ENCODE peak calls at places on chromosomes 12 and 14, in four cellular contexts. One of them, this sample, is unnamed.
A peak's percentile ranks its signal among the peaks of the same experiment; 100 is the strongest.

GRCh38 chr12:60035835-60036234 is 440.0 kb downstream of the SLC16A7 start:
- DNase-seq in IMR-90: peak; percentile 27
- DNase-seq in upper lobe of left lung: no peak
- DNase-seq in WTC11: no peak
- DNase-seq in this sample: no peak

GRCh38 chr12:88163371-88163770 is 21.3 kb downstream of the TMTC3 start:
- DNase-seq in IMR-90: no peak
- DNase-seq in upper lobe of left lung: no peak
- DNase-seq in WTC11: no peak
- DNase-seq in this sample: no peak

GRCh38 chr14:45201908-45202307 is 51.1 kb downstream of the MIS18BP1 start:
- DNase-seq in IMR-90: no peak
- DNase-seq in upper lobe of left lung: no peak
- DNase-seq in WTC11: peak; percentile 33
- DNase-seq in this sample: no peak

GRCh38 chr14:56886471-56887062 is 76.3 kb upstream of the OTX2 start:
- DNase-seq in IMR-90: no peak
- DNase-seq in upper lobe of left lung: no peak
- DNase-seq in WTC11: no peak
- DNase-seq in this sample: no peak

GRCh38 chr12:104694711-104695110 is 238.0 kb downstream of the CHST11 start:
- DNase-seq in IMR-90: no peak
- DNase-seq in upper lobe of left lung: no peak
- DNase-seq in WTC11: no peak
- DNase-seq in this sample: no peak

GRCh38 chr12:100254876-100255275 is 12.0 kb downstream of the DEPDC4 start:
- DNase-seq in IMR-90: no peak
- DNase-seq in upper lobe of left lung: no peak
- DNase-seq in WTC11: no peak
- DNase-seq in this sample: no peak

GRCh38 chr14:24513009-24513408 is 4.9 kb upstream of the CMA1 start:
- DNase-seq in IMR-90: no peak
- DNase-seq in upper lobe of left lung: no peak
- DNase-seq in WTC11: peak; percentile 39
- DNase-seq in this sample: no peak

GRCh38 chr14:53670701-53671100 is 285.9 kb downstream of the BMP4 start:
- DNase-seq in IMR-90: peak; percentile 89
- DNase-seq in upper lobe of left lung: no peak
- DNase-seq in WTC11: no peak
- DNase-seq in this sample: no peak

GRCh38 chr14:80213602-80214001 is 2.3 kb upstream of the DIO2 start:
- DNase-seq in IMR-90: peak; percentile 59
- DNase-seq in upper lobe of left lung: no peak
- DNase-seq in WTC11: peak; percentile 41
- DNase-seq in this sample: no peak

GRCh38 chr12:10720974-10721565 is 2.1 kb downstream of the YBX3 start:
- DNase-seq in IMR-90: no peak
- DNase-seq in upper lobe of left lung: no peak
- DNase-seq in WTC11: no peak
- DNase-seq in this sample: no peak

GRCh38 chr12:120474092-120474960 is 4.8 kb upstream of the SRSF9 start:
- DNase-seq in IMR-90: peak; percentile 80
- DNase-seq in upper lobe of left lung: no peak
- DNase-seq in WTC11: no peak
- DNase-seq in this sample: peak; percentile 41

GRCh38 chr12:98983647-98984046 is 338.6 kb downstream of the APAF1 start:
- DNase-seq in IMR-90: no peak
- DNase-seq in upper lobe of left lung: no peak
- DNase-seq in WTC11: no peak
- DNase-seq in this sample: no peak

GRCh38 chr12:4978737-4979136 is 64.9 kb upstream of the KCNA5 start:
- DNase-seq in IMR-90: no peak
- DNase-seq in upper lobe of left lung: no peak
- DNase-seq in WTC11: no peak
- DNase-seq in this sample: no peak

GRCh38 chr12:30973171-30973570 is 46.6 kb downstream of the TSPAN11 start:
- DNase-seq in IMR-90: no peak
- DNase-seq in upper lobe of left lung: no peak
- DNase-seq in WTC11: no peak
- DNase-seq in this sample: no peak

GRCh38 chr14:38016497-38016896 is 191.2 kb upstream of the SSTR1 start:
- DNase-seq in IMR-90: no peak
- DNase-seq in upper lobe of left lung: no peak
- DNase-seq in WTC11: no peak
- DNase-seq in this sample: no peak

GRCh38 chr14:76729953-76730505 is 31.2 kb upstream of the VASH1 start:
- DNase-seq in IMR-90: no peak
- DNase-seq in upper lobe of left lung: no peak
- DNase-seq in WTC11: no peak
- DNase-seq in this sample: no peak

GRCh38 chr14:39912192-39913100 is 480.2 kb upstream of the FBXO33 start:
- DNase-seq in IMR-90: no peak
- DNase-seq in upper lobe of left lung: no peak
- DNase-seq in WTC11: no peak
- DNase-seq in this sample: no peak

GRCh38 chr14:34650786-34651584 is 21.0 kb upstream of the SNX6 start:
- DNase-seq in IMR-90: peak; percentile 100
- DNase-seq in upper lobe of left lung: no peak
- DNase-seq in WTC11: no peak
- DNase-seq in this sample: no peak

GRCh38 chr14:101475468-101476257 is 85.6 kb upstream of the DIO3 start:
- DNase-seq in IMR-90: peak; percentile 81
- DNase-seq in upper lobe of left lung: peak; percentile 76
- DNase-seq in WTC11: no peak
- DNase-seq in this sample: peak; percentile 29

GRCh38 chr14:86799244-86799647 is 1193.7 kb downstream of the GALC start:
- DNase-seq in IMR-90: peak; percentile 98
- DNase-seq in upper lobe of left lung: no peak
- DNase-seq in WTC11: no peak
- DNase-seq in this sample: no peak

GRCh38 chr12:90543841-90544240 is 411.1 kb downstream of the CCER1 start:
- DNase-seq in IMR-90: peak; percentile 66
- DNase-seq in upper lobe of left lung: no peak
- DNase-seq in WTC11: no peak
- DNase-seq in this sample: no peak

GRCh38 chr14:77603654-77604270 is 12.7 kb downstream of the SPTLC2 start:
- DNase-seq in IMR-90: no peak
- DNase-seq in upper lobe of left lung: no peak
- DNase-seq in WTC11: no peak
- DNase-seq in this sample: no peak

GRCh38 chr12:112806721-112807120 is 15.2 kb downstream of the RPH3A start:
- DNase-seq in IMR-90: no peak
- DNase-seq in upper lobe of left lung: no peak
- DNase-seq in WTC11: no peak
- DNase-seq in this sample: no peak

GRCh38 chr12:15928870-15929571 is 17.9 kb downstream of the DERA start:
- DNase-seq in IMR-90: no peak
- DNase-seq in upper lobe of left lung: no peak
- DNase-seq in WTC11: no peak
- DNase-seq in this sample: no peak

GRCh38 chr12:68972570-68972969 is 39.6 kb upstream of the CPM start:
- DNase-seq in IMR-90: no peak
- DNase-seq in upper lobe of left lung: no peak
- DNase-seq in WTC11: no peak
- DNase-seq in this sample: no peak

GRCh38 chr12:123264642-123265041 is 7.0 kb downstream of the CDK2AP1 start:
- DNase-seq in IMR-90: no peak
- DNase-seq in upper lobe of left lung: no peak
- DNase-seq in WTC11: peak; percentile 62
- DNase-seq in this sample: no peak

GRCh38 chr14:91341331-91342242 is 76.0 kb downstream of the CCDC88C start:
- DNase-seq in IMR-90: no peak
- DNase-seq in upper lobe of left lung: no peak
- DNase-seq in WTC11: no peak
- DNase-seq in this sample: no peak

GRCh38 chr14:69044965-69045555 is 66.0 kb upstream of the ACTN1 start:
- DNase-seq in IMR-90: peak; percentile 91
- DNase-seq in upper lobe of left lung: no peak
- DNase-seq in WTC11: no peak
- DNase-seq in this sample: no peak

GRCh38 chr14:23562822-23563472 is 4.6 kb downstream of the AP1G2 start:
- DNase-seq in IMR-90: peak; percentile 40
- DNase-seq in upper lobe of left lung: no peak
- DNase-seq in WTC11: peak; percentile 86
- DNase-seq in this sample: peak; percentile 71

GRCh38 chr12:49059385-49060232 is 985 bp downstream of the KMT2D start:
- DNase-seq in IMR-90: no peak
- DNase-seq in upper lobe of left lung: peak; percentile 92
- DNase-seq in WTC11: peak; percentile 54
- DNase-seq in this sample: no peak

GRCh38 chr12:106760184-106760531 is 14.3 kb upstream of the RIC8B start:
- DNase-seq in IMR-90: peak; percentile 15
- DNase-seq in upper lobe of left lung: no peak
- DNase-seq in WTC11: peak; percentile 36
- DNase-seq in this sample: no peak

GRCh38 chr14:58055497-58055896 is 96.5 kb downstream of the ARMH4 start:
- DNase-seq in IMR-90: no peak
- DNase-seq in upper lobe of left lung: no peak
- DNase-seq in WTC11: no peak
- DNase-seq in this sample: no peak

GRCh38 chr12:50842637-50843493 is at the start of gene TMPRSS12:
- DNase-seq in IMR-90: no peak
- DNase-seq in upper lobe of left lung: peak; percentile 86
- DNase-seq in WTC11: peak; percentile 85
- DNase-seq in this sample: peak; percentile 23

GRCh38 chr12:20696181-20696580 is 1.0 kb downstream of the SLCO1C1 start:
- DNase-seq in IMR-90: no peak
- DNase-seq in upper lobe of left lung: no peak
- DNase-seq in WTC11: no peak
- DNase-seq in this sample: no peak

DNA sequence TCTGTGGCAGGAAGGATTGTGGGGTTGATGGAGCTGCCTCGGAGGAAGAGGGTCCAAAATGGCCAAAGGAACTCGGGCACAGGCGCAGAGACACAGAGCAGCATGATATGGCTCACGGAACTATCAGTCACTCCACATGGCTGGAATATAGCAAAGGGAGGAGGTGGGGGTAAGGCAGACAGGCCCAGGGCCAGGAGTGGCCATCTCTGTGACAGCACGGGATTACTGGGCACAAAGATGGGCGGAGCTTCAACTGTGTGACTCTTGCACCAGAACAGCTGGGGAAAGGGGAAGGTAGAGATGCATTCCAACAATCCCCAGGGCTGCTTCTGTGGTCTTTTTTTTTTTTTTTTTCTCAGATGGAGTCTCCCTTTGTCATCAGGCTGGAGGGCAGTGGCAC is 24.8 kb upstream of the EML1 start:
- DNase-seq in IMR-90: no peak
- DNase-seq in upper lobe of left lung: no peak
- DNase-seq in WTC11: no peak
- DNase-seq in this sample: no peak
- TF ChIP-seq CTCF in IMR-90: no peak
- TF ChIP-seq CTCF in upper lobe of left lung: no peak
- TF ChIP-seq CTCF in WTC11: no peak
- TF ChIP-seq CTCF in this sample: no peak

GRCh38 chr14:51131516-51131915 is 36.6 kb upstream of the TRIM9 start:
- DNase-seq in IMR-90: no peak
- DNase-seq in upper lobe of left lung: no peak
- DNase-seq in WTC11: no peak
- DNase-seq in this sample: no peak

GRCh38 chr14:51129130-51129529 is 34.2 kb upstream of the TRIM9 start:
- DNase-seq in IMR-90: no peak
- DNase-seq in upper lobe of left lung: no peak
- DNase-seq in WTC11: no peak
- DNase-seq in this sample: no peak
- TF ChIP-seq CTCF in IMR-90: no peak
- TF ChIP-seq CTCF in upper lobe of left lung: no peak
- TF ChIP-seq CTCF in WTC11: no peak
- TF ChIP-seq CTCF in this sample: no peak

GRCh38 chr12:75525263-75525662 is 13.9 kb upstream of the KRR1 start:
- DNase-seq in IMR-90: peak; percentile 36
- DNase-seq in upper lobe of left lung: no peak
- DNase-seq in WTC11: no peak
- DNase-seq in this sample: no peak
- TF ChIP-seq CTCF in IMR-90: peak; percentile 57
- TF ChIP-seq CTCF in upper lobe of left lung: no peak
- TF ChIP-seq CTCF in WTC11: no peak
- TF ChIP-seq CTCF in this sample: no peak

DNA sequence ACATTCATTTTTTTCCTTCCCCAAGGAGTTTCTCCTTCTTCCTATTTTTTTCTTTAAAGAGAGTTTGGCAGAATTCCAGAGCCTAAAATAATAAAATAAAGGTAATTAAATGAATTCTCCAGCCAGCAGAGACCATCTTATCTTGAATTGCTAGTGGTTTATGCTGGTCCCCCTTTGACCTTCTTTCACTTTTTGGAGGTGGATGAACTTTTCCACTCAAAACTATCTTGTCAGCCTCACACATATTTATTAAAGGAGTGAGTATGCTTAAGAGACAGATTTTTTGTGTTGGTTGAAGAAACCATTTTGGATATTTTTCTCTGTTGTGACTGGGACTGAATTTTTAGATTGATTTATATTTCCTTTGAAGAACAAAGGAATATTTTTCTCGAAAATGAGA is 47.6 kb downstream of the ADIPOR2 start:
- DNase-seq in IMR-90: no peak
- DNase-seq in upper lobe of left lung: no peak
- DNase-seq in WTC11: no peak
- DNase-seq in this sample: no peak
- TF ChIP-seq CTCF in IMR-90: no peak
- TF ChIP-seq CTCF in upper lobe of left lung: no peak
- TF ChIP-seq CTCF in WTC11: no peak
- TF ChIP-seq CTCF in this sample: no peak

GRCh38 chr14:65832431-65833253 is 420.1 kb downstream of the FUT8 start:
- DNase-seq in IMR-90: peak; percentile 5
- DNase-seq in upper lobe of left lung: no peak
- DNase-seq in WTC11: no peak
- DNase-seq in this sample: no peak
- TF ChIP-seq CTCF in IMR-90: peak; percentile 31
- TF ChIP-seq CTCF in upper lobe of left lung: no peak
- TF ChIP-seq CTCF in WTC11: no peak
- TF ChIP-seq CTCF in this sample: no peak